ENCODE peak calls at places on chromosome 18, in eight cellular contexts. One of them, this sample, is unnamed.

GRCh38 chr18:64785686-64786085 is 636.8 kb upstream of the LINC00305 start:
- DNase-seq in left ventricle myocardium inferior: no peak
- DNase-seq in stimulated activated CD4-positive, alpha-beta T cell treated with anti-CD3 and anti-CD28 coated beads, Interleukin-4, amount 100 ng/mL, for 1 hour: no peak
- DNase-seq in AG20443: no peak
- DNase-seq in A549: no peak
- DNase-seq in AML-193: no peak
- DNase-seq in hepatocyte: no peak
- DNase-seq in AG10803: no peak
- DNase-seq in this sample: no peak

GRCh38 chr18:58484989-58485962 is 143.6 kb downstream of the ALPK2 start:
- DNase-seq in hepatocyte: peak; percentile 49
- DNase-seq in AG20443: no peak
- DNase-seq in A549: no peak
- DNase-seq in left ventricle myocardium inferior: no peak
- DNase-seq in AML-193: no peak
- DNase-seq in stimulated activated CD4-positive, alpha-beta T cell treated with anti-CD3 and anti-CD28 coated beads, Interleukin-4, amount 100 ng/mL, for 1 hour: no peak
- DNase-seq in AG10803: no peak
- DNase-seq in this sample: no peak

GRCh38 chr18:48680871-48681270 is 142.0 kb downstream of the CTIF start:
- DNase-seq in AG20443: no peak
- DNase-seq in AG10803: no peak
- DNase-seq in stimulated activated CD4-positive, alpha-beta T cell treated with anti-CD3 and anti-CD28 coated beads, Interleukin-4, amount 100 ng/mL, for 1 hour: no peak
- DNase-seq in left ventricle myocardium inferior: peak; percentile 87
- DNase-seq in AML-193: no peak
- DNase-seq in A549: no peak
- DNase-seq in hepatocyte: no peak
- DNase-seq in this sample: peak; percentile 97

GRCh38 chr18:68461635-68462034 is 253.3 kb downstream of the TMX3 start:
- DNase-seq in A549: no peak
- DNase-seq in AG20443: no peak
- DNase-seq in left ventricle myocardium inferior: no peak
- DNase-seq in stimulated activated CD4-positive, alpha-beta T cell treated with anti-CD3 and anti-CD28 coated beads, Interleukin-4, amount 100 ng/mL, for 1 hour: no peak
- DNase-seq in hepatocyte: no peak
- DNase-seq in AG10803: no peak
- DNase-seq in AML-193: no peak
- DNase-seq in this sample: no peak

GRCh38 chr18:70417847-70418246 is 129.0 kb downstream of the SOCS6 start:
- DNase-seq in A549: no peak
- DNase-seq in AG20443: no peak
- DNase-seq in left ventricle myocardium inferior: no peak
- DNase-seq in stimulated activated CD4-positive, alpha-beta T cell treated with anti-CD3 and anti-CD28 coated beads, Interleukin-4, amount 100 ng/mL, for 1 hour: no peak
- DNase-seq in hepatocyte: no peak
- DNase-seq in AG10803: no peak
- DNase-seq in AML-193: no peak
- DNase-seq in this sample: no peak

GRCh38 chr18:46894124-46894523 is 23.2 kb downstream of the PIAS2 start:
- DNase-seq in left ventricle myocardium inferior: no peak
- DNase-seq in AML-193: no peak
- DNase-seq in A549: no peak
- DNase-seq in AG10803: no peak
- DNase-seq in stimulated activated CD4-positive, alpha-beta T cell treated with anti-CD3 and anti-CD28 coated beads, Interleukin-4, amount 100 ng/mL, for 1 hour: no peak
- DNase-seq in hepatocyte: no peak
- DNase-seq in AG20443: no peak
- DNase-seq in this sample: no peak

GRCh38 chr18:12293831-12294230 is 14.2 kb upstream of the TUBB6 start:
- DNase-seq in AML-193: no peak
- DNase-seq in AG10803: no peak
- DNase-seq in AG20443: no peak
- DNase-seq in left ventricle myocardium inferior: no peak
- DNase-seq in A549: no peak
- DNase-seq in hepatocyte: no peak
- DNase-seq in stimulated activated CD4-positive, alpha-beta T cell treated with anti-CD3 and anti-CD28 coated beads, Interleukin-4, amount 100 ng/mL, for 1 hour: no peak
- DNase-seq in this sample: no peak

GRCh38 chr18:48036191-48036590 is 105.7 kb upstream of the SMAD2 start:
- DNase-seq in stimulated activated CD4-positive, alpha-beta T cell treated with anti-CD3 and anti-CD28 coated beads, Interleukin-4, amount 100 ng/mL, for 1 hour: no peak
- DNase-seq in hepatocyte: no peak
- DNase-seq in AG10803: no peak
- DNase-seq in A549: no peak
- DNase-seq in AG20443: no peak
- DNase-seq in AML-193: no peak
- DNase-seq in left ventricle myocardium inferior: no peak
- DNase-seq in this sample: no peak

GRCh38 chr18:41666251-41666650 is 288.8 kb upstream of the PIK3C3 start:
- DNase-seq in left ventricle myocardium inferior: no peak
- DNase-seq in hepatocyte: no peak
- DNase-seq in AML-193: no peak
- DNase-seq in stimulated activated CD4-positive, alpha-beta T cell treated with anti-CD3 and anti-CD28 coated beads, Interleukin-4, amount 100 ng/mL, for 1 hour: no peak
- DNase-seq in AG20443: no peak
- DNase-seq in A549: no peak
- DNase-seq in AG10803: no peak
- DNase-seq in this sample: no peak

GRCh38 chr18:28161608-28162599 is 15.0 kb downstream of the CDH2 start:
- DNase-seq in AML-193: no peak
- DNase-seq in AG20443: peak; percentile 50
- DNase-seq in AG10803: peak; percentile 51
- DNase-seq in A549: no peak
- DNase-seq in stimulated activated CD4-positive, alpha-beta T cell treated with anti-CD3 and anti-CD28 coated beads, Interleukin-4, amount 100 ng/mL, for 1 hour: no peak
- DNase-seq in hepatocyte: peak; percentile 40
- DNase-seq in left ventricle myocardium inferior: no peak
- DNase-seq in this sample: no peak

GRCh38 chr18:59902180-59902992 is 2.6 kb downstream of the PMAIP1 start:
- DNase-seq in AG20443: no peak
- DNase-seq in A549: no peak
- DNase-seq in left ventricle myocardium inferior: no peak
- DNase-seq in stimulated activated CD4-positive, alpha-beta T cell treated with anti-CD3 and anti-CD28 coated beads, Interleukin-4, amount 100 ng/mL, for 1 hour: no peak
- DNase-seq in AML-193: no peak
- DNase-seq in AG10803: peak; percentile 46
- DNase-seq in hepatocyte: no peak
- DNase-seq in this sample: no peak

GRCh38 chr18:11798271-11798670 is 52.9 kb upstream of the CHMP1B start:
- DNase-seq in AG20443: no peak
- DNase-seq in stimulated activated CD4-positive, alpha-beta T cell treated with anti-CD3 and anti-CD28 coated beads, Interleukin-4, amount 100 ng/mL, for 1 hour: no peak
- DNase-seq in hepatocyte: no peak
- DNase-seq in left ventricle myocardium inferior: no peak
- DNase-seq in AML-193: no peak
- DNase-seq in A549: no peak
- DNase-seq in AG10803: no peak
- DNase-seq in this sample: no peak

GRCh38 chr18:45722899-45723298 is 1.1 kb upstream of the SLC14A1 start:
- DNase-seq in A549: peak; percentile 60
- DNase-seq in AG20443: peak; percentile 87
- DNase-seq in left ventricle myocardium inferior: peak; percentile 68
- DNase-seq in AML-193: peak; percentile 65
- DNase-seq in hepatocyte: peak; percentile 84
- DNase-seq in AG10803: peak; percentile 50
- DNase-seq in stimulated activated CD4-positive, alpha-beta T cell treated with anti-CD3 and anti-CD28 coated beads, Interleukin-4, amount 100 ng/mL, for 1 hour: peak; percentile 71
- DNase-seq in this sample: peak; percentile 90

GRCh38 chr18:6414723-6415362 is at the start of gene L3MBTL4:
- DNase-seq in AML-193: peak; percentile 22
- DNase-seq in AG20443: peak; percentile 34
- DNase-seq in stimulated activated CD4-positive, alpha-beta T cell treated with anti-CD3 and anti-CD28 coated beads, Interleukin-4, amount 100 ng/mL, for 1 hour: no peak
- DNase-seq in AG10803: no peak
- DNase-seq in left ventricle myocardium inferior: peak; percentile 16
- DNase-seq in A549: no peak
- DNase-seq in hepatocyte: peak; percentile 78
- DNase-seq in this sample: no peak

GRCh38 chr18:55038162-55038561 is 78.9 kb upstream of the CCDC68 start:
- DNase-seq in AML-193: no peak
- DNase-seq in AG10803: peak; percentile 34
- DNase-seq in AG20443: peak; percentile 15
- DNase-seq in left ventricle myocardium inferior: no peak
- DNase-seq in A549: no peak
- DNase-seq in stimulated activated CD4-positive, alpha-beta T cell treated with anti-CD3 and anti-CD28 coated beads, Interleukin-4, amount 100 ng/mL, for 1 hour: no peak
- DNase-seq in hepatocyte: no peak
- DNase-seq in this sample: no peak

GRCh38 chr18:13611058-13611615 is 115.2 kb downstream of the FAM210A start:
- DNase-seq in AG20443: peak; percentile 75
- DNase-seq in hepatocyte: peak; percentile 24
- DNase-seq in AML-193: no peak
- DNase-seq in A549: no peak
- DNase-seq in AG10803: peak; percentile 64
- DNase-seq in left ventricle myocardium inferior: peak; percentile 67
- DNase-seq in stimulated activated CD4-positive, alpha-beta T cell treated with anti-CD3 and anti-CD28 coated beads, Interleukin-4, amount 100 ng/mL, for 1 hour: no peak
- DNase-seq in this sample: peak; percentile 90

GRCh38 chr18:46411862-46412690 is 244.9 kb downstream of the LOXHD1 start:
- DNase-seq in AG10803: no peak
- DNase-seq in A549: no peak
- DNase-seq in hepatocyte: no peak
- DNase-seq in AG20443: no peak
- DNase-seq in stimulated activated CD4-positive, alpha-beta T cell treated with anti-CD3 and anti-CD28 coated beads, Interleukin-4, amount 100 ng/mL, for 1 hour: no peak
- DNase-seq in left ventricle myocardium inferior: peak; percentile 39
- DNase-seq in AML-193: no peak
- DNase-seq in this sample: no peak

GRCh38 chr18:28176674-28176932 is 327 bp downstream of the CDH2 start:
- DNase-seq in hepatocyte: no peak
- DNase-seq in AG20443: no peak
- DNase-seq in left ventricle myocardium inferior: no peak
- DNase-seq in AG10803: no peak
- DNase-seq in AML-193: no peak
- DNase-seq in A549: peak; percentile 5
- DNase-seq in stimulated activated CD4-positive, alpha-beta T cell treated with anti-CD3 and anti-CD28 coated beads, Interleukin-4, amount 100 ng/mL, for 1 hour: no peak
- DNase-seq in this sample: no peak

GRCh38 chr18:59610546-59611140 is 86.6 kb downstream of the CCBE1 start:
- DNase-seq in hepatocyte: no peak
- DNase-seq in AML-193: no peak
- DNase-seq in left ventricle myocardium inferior: no peak
- DNase-seq in AG20443: no peak
- DNase-seq in stimulated activated CD4-positive, alpha-beta T cell treated with anti-CD3 and anti-CD28 coated beads, Interleukin-4, amount 100 ng/mL, for 1 hour: no peak
- DNase-seq in AG10803: no peak
- DNase-seq in A549: no peak
- DNase-seq in this sample: no peak

GRCh38 chr18:5430131-5430530 is 113.7 kb downstream of the EPB41L3 start:
- DNase-seq in left ventricle myocardium inferior: no peak
- DNase-seq in hepatocyte: no peak
- DNase-seq in stimulated activated CD4-positive, alpha-beta T cell treated with anti-CD3 and anti-CD28 coated beads, Interleukin-4, amount 100 ng/mL, for 1 hour: no peak
- DNase-seq in AG20443: no peak
- DNase-seq in AML-193: no peak
- DNase-seq in AG10803: no peak
- DNase-seq in A549: no peak
- DNase-seq in this sample: no peak

GRCh38 chr18:37483221-37483971 is 82.2 kb downstream of the CELF4 start:
- DNase-seq in hepatocyte: peak; percentile 71
- DNase-seq in A549: no peak
- DNase-seq in left ventricle myocardium inferior: no peak
- DNase-seq in AG10803: peak; percentile 2
- DNase-seq in stimulated activated CD4-positive, alpha-beta T cell treated with anti-CD3 and anti-CD28 coated beads, Interleukin-4, amount 100 ng/mL, for 1 hour: no peak
- DNase-seq in AG20443: peak; percentile 55
- DNase-seq in AML-193: no peak
- DNase-seq in this sample: no peak

GRCh38 chr18:22167091-22167470 is 2.3 kb upstream of the GATA6 start:
- DNase-seq in hepatocyte: no peak
- DNase-seq in stimulated activated CD4-positive, alpha-beta T cell treated with anti-CD3 and anti-CD28 coated beads, Interleukin-4, amount 100 ng/mL, for 1 hour: no peak
- DNase-seq in A549: peak; percentile 5
- DNase-seq in AG10803: no peak
- DNase-seq in left ventricle myocardium inferior: peak; percentile 57
- DNase-seq in AG20443: no peak
- DNase-seq in AML-193: no peak
- DNase-seq in this sample: no peak

GRCh38 chr18:2606335-2606734 is 35.0 kb downstream of the NDC80 start:
- DNase-seq in left ventricle myocardium inferior: no peak
- DNase-seq in stimulated activated CD4-positive, alpha-beta T cell treated with anti-CD3 and anti-CD28 coated beads, Interleukin-4, amount 100 ng/mL, for 1 hour: no peak
- DNase-seq in hepatocyte: no peak
- DNase-seq in A549: no peak
- DNase-seq in AG20443: no peak
- DNase-seq in AG10803: no peak
- DNase-seq in AML-193: no peak
- DNase-seq in this sample: no peak

GRCh38 chr18:35458271-35458670 is 39.5 kb downstream of the INO80C start:
- DNase-seq in A549: no peak
- DNase-seq in AG10803: no peak
- DNase-seq in AG20443: no peak
- DNase-seq in AML-193: no peak
- DNase-seq in hepatocyte: no peak
- DNase-seq in left ventricle myocardium inferior: no peak
- DNase-seq in stimulated activated CD4-positive, alpha-beta T cell treated with anti-CD3 and anti-CD28 coated beads, Interleukin-4, amount 100 ng/mL, for 1 hour: no peak
- DNase-seq in this sample: no peak

GRCh38 chr18:11324956-11325873 is 175.8 kb upstream of the PIEZO2 start:
- DNase-seq in AML-193: no peak
- DNase-seq in A549: no peak
- DNase-seq in hepatocyte: no peak
- DNase-seq in left ventricle myocardium inferior: no peak
- DNase-seq in AG20443: peak; percentile 66
- DNase-seq in stimulated activated CD4-positive, alpha-beta T cell treated with anti-CD3 and anti-CD28 coated beads, Interleukin-4, amount 100 ng/mL, for 1 hour: no peak
- DNase-seq in AG10803: peak; percentile 84
- DNase-seq in this sample: no peak

GRCh38 chr18:55088000-55088401 is 128.7 kb upstream of the CCDC68 start:
- DNase-seq in AG20443: peak; percentile 20
- DNase-seq in AML-193: no peak
- DNase-seq in hepatocyte: no peak
- DNase-seq in AG10803: peak; percentile 22
- DNase-seq in left ventricle myocardium inferior: no peak
- DNase-seq in stimulated activated CD4-positive, alpha-beta T cell treated with anti-CD3 and anti-CD28 coated beads, Interleukin-4, amount 100 ng/mL, for 1 hour: no peak
- DNase-seq in A549: no peak
- DNase-seq in this sample: no peak

GRCh38 chr18:8786766-8787670 is 81.7 kb downstream of the MTCL1 start:
- DNase-seq in stimulated activated CD4-positive, alpha-beta T cell treated with anti-CD3 and anti-CD28 coated beads, Interleukin-4, amount 100 ng/mL, for 1 hour: no peak
- DNase-seq in left ventricle myocardium inferior: no peak
- DNase-seq in AG10803: no peak
- DNase-seq in AML-193: no peak
- DNase-seq in A549: no peak
- DNase-seq in hepatocyte: peak; percentile 74
- DNase-seq in AG20443: no peak
- DNase-seq in this sample: no peak

GRCh38 chr18:48690494-48690893 is 151.7 kb downstream of the CTIF start:
- DNase-seq in AML-193: no peak
- DNase-seq in hepatocyte: no peak
- DNase-seq in A549: no peak
- DNase-seq in stimulated activated CD4-positive, alpha-beta T cell treated with anti-CD3 and anti-CD28 coated beads, Interleukin-4, amount 100 ng/mL, for 1 hour: no peak
- DNase-seq in AG10803: no peak
- DNase-seq in AG20443: no peak
- DNase-seq in left ventricle myocardium inferior: no peak
- DNase-seq in this sample: peak; percentile 44

GRCh38 chr18:77130229-77131099 is 2.1 kb downstream of the MBP start:
- DNase-seq in AG20443: no peak
- DNase-seq in AML-193: no peak
- DNase-seq in AG10803: no peak
- DNase-seq in left ventricle myocardium inferior: no peak
- DNase-seq in A549: no peak
- DNase-seq in stimulated activated CD4-positive, alpha-beta T cell treated with anti-CD3 and anti-CD28 coated beads, Interleukin-4, amount 100 ng/mL, for 1 hour: no peak
- DNase-seq in hepatocyte: no peak
- DNase-seq in this sample: no peak

GRCh38 chr18:42182728-42183700 is 228.0 kb downstream of the PIK3C3 start:
- DNase-seq in hepatocyte: peak; percentile 31
- DNase-seq in AG20443: peak; percentile 17
- DNase-seq in left ventricle myocardium inferior: no peak
- DNase-seq in A549: no peak
- DNase-seq in stimulated activated CD4-positive, alpha-beta T cell treated with anti-CD3 and anti-CD28 coated beads, Interleukin-4, amount 100 ng/mL, for 1 hour: no peak
- DNase-seq in AG10803: peak; percentile 54
- DNase-seq in AML-193: no peak
- DNase-seq in this sample: no peak

GRCh38 chr18:31633416-31634330 is 42.0 kb downstream of the TTR start:
- DNase-seq in A549: no peak
- DNase-seq in left ventricle myocardium inferior: no peak
- DNase-seq in AG20443: no peak
- DNase-seq in AG10803: no peak
- DNase-seq in stimulated activated CD4-positive, alpha-beta T cell treated with anti-CD3 and anti-CD28 coated beads, Interleukin-4, amount 100 ng/mL, for 1 hour: no peak
- DNase-seq in hepatocyte: no peak
- DNase-seq in AML-193: no peak
- DNase-seq in this sample: no peak

GRCh38 chr18:32848836-32849235 is 76.0 kb upstream of the KLHL14 start:
- DNase-seq in AG20443: no peak
- DNase-seq in AG10803: no peak
- DNase-seq in AML-193: no peak
- DNase-seq in A549: no peak
- DNase-seq in stimulated activated CD4-positive, alpha-beta T cell treated with anti-CD3 and anti-CD28 coated beads, Interleukin-4, amount 100 ng/mL, for 1 hour: no peak
- DNase-seq in hepatocyte: no peak
- DNase-seq in left ventricle myocardium inferior: no peak
- DNase-seq in this sample: no peak

GRCh38 chr18:28952339-28952738 is 775.4 kb upstream of the CDH2 start:
- DNase-seq in AML-193: no peak
- DNase-seq in AG20443: no peak
- DNase-seq in A549: no peak
- DNase-seq in hepatocyte: no peak
- DNase-seq in stimulated activated CD4-positive, alpha-beta T cell treated with anti-CD3 and anti-CD28 coated beads, Interleukin-4, amount 100 ng/mL, for 1 hour: no peak
- DNase-seq in AG10803: no peak
- DNase-seq in left ventricle myocardium inferior: no peak
- DNase-seq in this sample: no peak

GRCh38 chr18:75064513-75064905 is 144.4 kb downstream of the PTGR3 start:
- DNase-seq in hepatocyte: no peak
- DNase-seq in left ventricle myocardium inferior: no peak
- DNase-seq in AG10803: no peak
- DNase-seq in stimulated activated CD4-positive, alpha-beta T cell treated with anti-CD3 and anti-CD28 coated beads, Interleukin-4, amount 100 ng/mL, for 1 hour: no peak
- DNase-seq in A549: no peak
- DNase-seq in AG20443: no peak
- DNase-seq in AML-193: no peak
- DNase-seq in this sample: no peak

This sample was measured in posterior vena cava.